ENCODE peak calls at places on chromosomes 6 and 20, in nine cellular contexts. T is heart left ventricle, U is H9, Q is cardiac muscle cell, L is IMR-90, G is psoas muscle, Y is A549, N is pancreas, I is ascending aorta. X is an unnamed sample.

GRCh38 chr20:25573288-25574251 is 11.8 kb downstream of the NINL start:
- DNase-seq in T (no peak), U (no peak), Q (no peak), L (peak; percentile 87), G (no peak), Y (no peak), N (no peak), I (no peak), X (no peak)

GRCh38 chr6:160995271-160995670 is 3.7 kb downstream of the MAP3K4 start:
- DNase-seq in T (no peak), U (no peak), Q (no peak), L (no peak), G (no peak), Y (no peak), N (no peak), I (no peak), X (no peak)

GRCh38 chr20:50521221-50521642 is 11.0 kb downstream of the PTPN1 start:
- DNase-seq in T (no peak), U (no peak), Q (no peak), L (no peak), G (no peak), Y (no peak), N (no peak), I (no peak), X (no peak)

GRCh38 chr6:46781478-46782378 is 11.5 kb upstream of the MEP1A start:
- DNase-seq in T (peak; percentile 49), U (no peak), Q (peak; percentile 76), L (peak; percentile 50), G (no peak), Y (peak; percentile 60), N (peak; percentile 53), I (no peak), X (peak; percentile 63)

GRCh38 chr6:35061651-35062410 is 79.3 kb downstream of the TCP11 start:
- DNase-seq in T (no peak), U (no peak), Q (no peak), L (peak; percentile 36), G (no peak), Y (no peak), N (no peak), I (no peak), X (no peak)

GRCh38 chr6:107064579-107065065 is 36.6 kb downstream of the MTRES1 start:
- DNase-seq in T (peak; percentile 34), U (no peak), Q (peak; percentile 90), L (peak; percentile 82), G (no peak), Y (no peak), N (peak; percentile 33), I (no peak), X (peak; percentile 63)

GRCh38 chr20:43842126-43843020 is 72.3 kb upstream of the TOX2 start:
- DNase-seq in T (no peak), U (no peak), Q (no peak), L (no peak), G (no peak), Y (no peak), N (no peak), I (no peak), X (no peak)

GRCh38 chr6:168177492-168177891 is 98.5 kb upstream of the FRMD1 start:
- DNase-seq in T (no peak), U (no peak), Q (no peak), L (no peak), G (no peak), Y (no peak), N (no peak), I (no peak), X (no peak)

GRCh38 chr6:83055366-83055964 is 10.2 kb downstream of the UBE3D start:
- DNase-seq in T (no peak), U (peak; percentile 40), Q (peak; percentile 66), L (peak; percentile 47), G (no peak), Y (peak; percentile 17), N (peak; percentile 18), I (no peak), X (no peak)

GRCh38 chr20:20677186-20677585 is 35.3 kb downstream of the RALGAPA2 start:
- DNase-seq in T (no peak), U (no peak), Q (peak; percentile 43), L (no peak), G (no peak), Y (no peak), N (no peak), I (no peak), X (no peak)

GRCh38 chr6:155872961-155873360 is 417.3 kb upstream of the NOX3 start:
- DNase-seq in T (no peak), U (peak; percentile 34), Q (no peak), L (no peak), G (no peak), Y (no peak), N (no peak), I (no peak), X (no peak)

GRCh38 chr6:20600831-20601230 is 66.6 kb downstream of the CDKAL1 start:
- DNase-seq in T (no peak), U (no peak), Q (no peak), L (no peak), G (no peak), Y (no peak), N (no peak), I (no peak), X (no peak)

GRCh38 chr6:6246539-6246938 is 73.9 kb downstream of the F13A1 start:
- DNase-seq in T (no peak), U (no peak), Q (no peak), L (no peak), G (no peak), Y (no peak), N (no peak), I (no peak), X (no peak)

GRCh38 chr20:2749951-2750342 is 50.5 kb downstream of the CPXM1 start:
- DNase-seq in T (no peak), U (no peak), Q (no peak), L (no peak), G (no peak), Y (no peak), N (peak; percentile 13), I (no peak), X (no peak)

DNA sequence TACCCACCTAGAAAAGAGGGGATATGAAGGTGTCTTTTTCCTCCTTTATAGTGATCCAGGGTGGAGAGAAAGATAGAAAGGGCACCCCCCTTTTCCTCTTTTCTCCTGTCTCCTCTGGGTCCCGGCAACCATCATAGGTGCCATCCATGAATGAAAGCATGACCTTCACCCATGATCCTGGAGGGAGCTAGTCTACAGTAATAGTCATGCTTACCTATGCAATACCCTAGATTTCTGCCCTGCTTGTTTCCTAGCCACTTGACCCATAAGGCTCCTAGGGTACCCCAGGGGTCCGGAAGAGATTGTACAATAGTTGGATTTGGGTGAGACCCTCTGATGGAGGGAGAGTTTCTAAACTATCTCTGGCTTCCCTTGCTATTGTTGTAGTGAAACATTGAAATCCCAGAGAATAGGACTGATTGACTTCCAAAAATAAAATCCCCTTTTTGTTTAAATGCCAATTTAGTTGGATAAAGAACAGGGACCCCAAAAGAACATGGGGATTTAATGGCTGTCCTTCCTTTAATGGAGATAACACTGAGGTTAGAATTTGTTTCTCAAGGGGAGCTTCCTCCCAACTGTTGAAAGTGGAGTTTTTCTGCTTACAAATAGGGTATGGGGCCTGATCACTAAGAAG is 366.8 kb upstream of the KHDRBS2 start:
- DNase-seq in T (no peak), U (no peak), Q (peak; percentile 22), L (peak; percentile 12), G (no peak), Y (peak; percentile 3), N (no peak), I (no peak), X (no peak)
- H3K9me3 ChIP-seq in T (peaks cover 60% of the 10 kb centered on the region), U (peaks cover 29% of the 10 kb centered on the region), Q (peaks cover 3% of the 10 kb centered on the region), L (peaks cover 11% of the 10 kb centered on the region), G (peaks cover 17% of the 10 kb centered on the region), Y (no peaks in the 10 kb centered on the region), N (no peaks in the 10 kb centered on the region), I (peaks cover 40% of the 10 kb centered on the region), X (peaks cover 26% of the 10 kb centered on the region)

DNA sequence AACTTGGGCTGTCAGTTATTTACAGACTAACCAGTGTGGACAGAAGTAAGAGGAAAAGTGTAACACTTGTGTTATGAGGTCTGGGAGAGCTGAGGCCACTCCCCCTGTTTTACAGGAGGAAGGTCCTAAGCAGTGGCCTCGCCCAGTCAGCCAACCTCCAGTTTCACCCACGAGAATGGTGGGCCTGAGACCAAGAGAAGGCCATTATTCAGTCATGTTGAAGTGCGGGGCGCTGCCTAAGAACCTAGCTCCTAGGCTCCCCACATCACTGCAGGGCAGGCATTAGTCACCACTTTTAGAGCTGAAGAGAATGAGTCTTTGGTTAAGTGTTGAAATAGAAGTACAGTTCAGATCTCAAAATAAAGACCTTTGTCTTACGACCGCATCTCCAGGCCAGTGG is 27.9 kb downstream of the CDYL start:
- DNase-seq in T (no peak), U (no peak), Q (peak; percentile 55), L (peak; percentile 77), G (no peak), Y (peak; percentile 25), N (no peak), I (no peak), X (no peak)
- H3K9me3 ChIP-seq in T (peaks cover 22% of the 10 kb centered on the region), U (no peaks in the 10 kb centered on the region), Q (no peaks in the 10 kb centered on the region), L (peaks cover 3% of the 10 kb centered on the region), G (peaks cover 13% of the 10 kb centered on the region), Y (peaks cover 12% of the 10 kb centered on the region), N (no peaks in the 10 kb centered on the region), I (peaks cover 14% of the 10 kb centered on the region), X (peaks cover 24% of the 10 kb centered on the region)

GRCh38 chr20:63876489-63877036 is 11.5 kb downstream of the TPD52L2 start:
- DNase-seq in T (no peak), U (no peak), Q (no peak), L (no peak), G (no peak), Y (no peak), N (no peak), I (no peak), X (no peak)
- H3K9me3 ChIP-seq in T (no peaks in the 10 kb centered on the region), U (no peaks in the 10 kb centered on the region), Q (no peaks in the 10 kb centered on the region), L (no peaks in the 10 kb centered on the region), G (no peaks in the 10 kb centered on the region), Y (no peaks in the 10 kb centered on the region), N (no peaks in the 10 kb centered on the region), I (no peaks in the 10 kb centered on the region), X (no peaks in the 10 kb centered on the region)

DNA sequence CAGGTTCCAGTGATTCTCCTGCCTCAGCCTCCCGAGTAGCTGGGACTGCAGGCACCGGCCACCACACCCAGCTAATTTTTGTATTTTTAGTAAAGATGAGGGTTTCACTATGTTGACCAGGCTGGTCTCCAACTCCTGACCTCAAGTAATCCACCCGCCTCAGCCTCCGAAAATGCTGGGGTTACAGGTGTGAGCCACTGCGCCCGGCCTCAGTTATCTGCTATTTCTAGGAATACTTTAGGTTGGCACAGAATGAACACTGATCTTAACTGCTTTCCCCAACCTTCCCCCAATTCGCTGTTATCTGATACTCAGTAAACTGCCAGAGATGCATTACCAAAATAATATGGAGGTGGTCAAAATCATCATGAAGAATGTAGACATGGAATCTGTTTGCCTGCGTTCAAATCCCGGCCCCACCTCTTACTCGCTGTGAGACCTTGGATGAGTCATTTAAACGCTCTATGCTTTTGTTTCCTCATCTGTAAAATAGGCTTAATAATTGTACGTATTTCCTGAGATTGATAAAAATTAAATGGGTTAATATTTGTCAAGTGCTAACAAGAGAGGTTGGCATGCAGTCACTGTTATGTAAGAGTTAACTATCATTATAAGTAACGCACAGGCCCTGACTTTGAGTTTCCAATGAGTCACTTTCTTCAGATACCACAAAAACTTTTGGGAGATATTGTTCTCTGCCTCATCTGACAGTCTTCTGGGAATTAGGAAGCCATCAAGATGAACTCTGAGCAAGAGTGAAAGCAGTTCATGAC is 44.5 kb upstream of the NCOA3 start:
- DNase-seq in T (no peak), U (no peak), Q (peak; percentile 68), L (peak; percentile 72), G (no peak), Y (peak; percentile 94), N (no peak), I (no peak), X (no peak)
- H3K9me3 ChIP-seq in T (no peaks in the 10 kb centered on the region), U (no peaks in the 10 kb centered on the region), Q (no peaks in the 10 kb centered on the region), L (peaks cover 12% of the 10 kb centered on the region), G (no peaks in the 10 kb centered on the region), Y (peaks cover 11% of the 10 kb centered on the region), N (no peaks in the 10 kb centered on the region), I (no peaks in the 10 kb centered on the region), X (no peaks in the 10 kb centered on the region)

X was measured in heart right ventricle.